ENCODE peak calls at places on chromosomes 4 and X, in seven cellular contexts. K is natural killer cell, S is GM20000, V is A549, F is vagina, C is cardiac fibroblast, Z is thyroid gland. D is an unnamed sample.

GRCh38 chr4:152243890-152244595 is 291.8 kb downstream of the FBXW7 start:
- DNase-seq in V (no peak), F (no peak), Z (peak), S (no peak), K (no peak), C (peak), D (no peak)

GRCh38 chr4:140568507-140569306 is at the start of gene UCP1:
- DNase-seq in C (no peak), F (no peak), Z (peak), S (peak), K (no peak), V (peak), D (peak)

GRCh38 chr4:84966382-84967291 is at the start of gene WDFY3:
- DNase-seq in F (no peak), S (peak), V (peak), C (peak), Z (peak), K (no peak), D (peak)

GRCh38 chr4:41323706-41324105 is 67.0 kb downstream of the UCHL1 start:
- DNase-seq in S (no peak), V (no peak), K (no peak), Z (no peak), C (no peak), F (no peak), D (no peak)

GRCh38 chr4:141486375-141486997 is 149.9 kb upstream of the IL15 start:
- DNase-seq in S (no peak), Z (peak), V (no peak), C (peak), F (no peak), K (no peak), D (no peak)

GRCh38 chrX:40521868-40522450 is 58.8 kb upstream of the ATP6AP2 start:
- DNase-seq in F (no peak), Z (no peak), K (no peak), V (no peak), C (no peak), S (no peak), D (no peak)

GRCh38 chr4:185965456-185966384 is 103.2 kb upstream of the TLR3 start:
- DNase-seq in C (no peak), F (no peak), V (no peak), K (no peak), S (peak), Z (no peak), D (no peak)

GRCh38 chr4:108255203-108255747 is 86.5 kb upstream of the LEF1 start:
- DNase-seq in S (no peak), K (no peak), F (no peak), Z (no peak), C (no peak), V (no peak), D (no peak)

GRCh38 chr4:58600290-58600689 is 1490.1 kb upstream of the IGFBP7 start:
- DNase-seq in F (no peak), V (no peak), Z (no peak), S (no peak), C (no peak), K (no peak), D (no peak)

GRCh38 chr4:1516261-1516660 is 110.0 kb upstream of the NKX1-1 start:
- DNase-seq in C (no peak), Z (no peak), S (no peak), K (no peak), V (no peak), F (no peak), D (no peak)

GRCh38 chr4:78481180-78481579 is 70.4 kb upstream of the ANXA3 start:
- DNase-seq in S (no peak), K (no peak), C (peak), Z (no peak), V (no peak), F (no peak), D (no peak)

GRCh38 chrX:44828008-44828605 is 15.7 kb upstream of the DUSP21 start:
- DNase-seq in F (no peak), V (peak), Z (no peak), S (no peak), K (no peak), C (peak), D (no peak)

GRCh38 chrX:87813566-87813965 is 296.0 kb downstream of the KLHL4 start:
- DNase-seq in F (no peak), C (peak), Z (no peak), K (no peak), S (no peak), V (no peak), D (no peak)

GRCh38 chr4:97978791-97979488 is 164.3 kb downstream of the STPG2 start:
- DNase-seq in K (no peak), C (no peak), Z (no peak), S (no peak), F (no peak), V (no peak), D (no peak)

GRCh38 chr4:139229534-139230039 is 50.4 kb downstream of the MGARP start:
- DNase-seq in V (peak), K (no peak), S (peak), Z (no peak), F (no peak), C (peak), D (peak)

GRCh38 chr4:183544109-183544508 is 39.3 kb downstream of the ING2 start:
- DNase-seq in Z (no peak), F (no peak), K (no peak), V (no peak), C (peak), S (no peak), D (no peak)

DNA sequence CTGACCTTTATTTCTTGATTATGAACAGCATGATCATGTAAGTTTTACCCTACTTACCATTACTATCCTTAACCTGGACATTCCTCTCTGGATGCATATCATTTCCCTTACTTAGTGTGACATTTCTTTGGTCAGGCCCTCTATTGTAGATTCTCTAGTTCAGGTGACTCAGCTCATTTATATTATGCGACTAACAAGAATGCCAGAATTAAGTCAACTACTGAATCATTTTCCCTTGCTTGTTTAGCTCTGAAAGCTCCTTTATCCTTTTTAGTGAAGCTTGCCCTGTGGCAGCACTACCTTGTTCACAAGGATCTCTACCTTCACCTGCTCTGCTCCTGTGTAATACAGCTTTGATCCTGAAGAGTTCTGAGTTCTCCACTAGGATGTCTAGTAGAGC is 15.1 kb upstream of the UGT2B17 start:
- DNase-seq in F (no peak), V (no peak), Z (no peak), K (no peak), C (no peak), S (no peak), D (no peak)
- TF ChIP-seq CTCF in F (no peak), V (no peak), Z (no peak), K (no peak), C (no peak), S (no peak), D (no peak)

GRCh38 chrX:38982843-38983242 is 181.6 kb downstream of the MID1IP1 start:
- DNase-seq in S (no peak), Z (no peak), V (no peak), K (no peak), F (no peak), C (no peak), D (no peak)

GRCh38 chrX:38985945-38986344 is 184.7 kb downstream of the MID1IP1 start:
- DNase-seq in F (no peak), V (no peak), K (no peak), C (no peak), S (no peak), Z (no peak), D (no peak)

GRCh38 chrX:38987135-38987780 is 186.0 kb downstream of the MID1IP1 start:
- DNase-seq in V (no peak), S (no peak), C (no peak), K (no peak), F (no peak), Z (no peak), D (no peak)

GRCh38 chrX:38986586-38986985 is 185.3 kb downstream of the MID1IP1 start:
- DNase-seq in S (no peak), V (no peak), C (no peak), F (no peak), K (no peak), Z (no peak), D (no peak)

GRCh38 chrX:38985375-38985774 is 184.1 kb downstream of the MID1IP1 start:
- DNase-seq in F (no peak), C (peak), K (no peak), V (peak), Z (no peak), S (peak), D (no peak)
- TF ChIP-seq CTCF in F (no peak), C (no peak), K (no peak), V (peak), Z (peak), S (no peak), D (no peak)

GRCh38 chrX:131816551-131817136 is 206.5 kb upstream of the STK26 start:
- DNase-seq in C (no peak), Z (no peak), S (peak), K (peak), V (no peak), F (no peak), D (peak)
- TF ChIP-seq CTCF in C (no peak), Z (no peak), S (no peak), K (peak), V (peak), F (peak), D (peak)

GRCh38 chrX:16466640-16467432 is 183.1 kb upstream of the S100G start:
- DNase-seq in S (no peak), K (no peak), V (no peak), F (no peak), C (peak), Z (no peak), D (no peak)

GRCh38 chrX:16474511-16474910 is 175.4 kb upstream of the S100G start:
- DNase-seq in S (no peak), Z (no peak), C (no peak), F (no peak), V (no peak), K (no peak), D (no peak)

GRCh38 chrX:16472345-16472744 is 177.6 kb upstream of the S100G start:
- DNase-seq in S (no peak), C (no peak), F (no peak), Z (no peak), K (no peak), V (no peak), D (no peak)

GRCh38 chrX:16465081-16465876 is 184.7 kb upstream of the S100G start:
- DNase-seq in F (no peak), S (no peak), K (no peak), Z (no peak), V (no peak), C (peak), D (no peak)

GRCh38 chrX:16469870-16470269 is 180.1 kb upstream of the S100G start:
- DNase-seq in C (no peak), F (no peak), S (no peak), K (no peak), Z (no peak), V (no peak), D (no peak)
- TF ChIP-seq CTCF in C (no peak), F (no peak), S (no peak), K (no peak), Z (no peak), V (no peak), D (no peak)

DNA sequence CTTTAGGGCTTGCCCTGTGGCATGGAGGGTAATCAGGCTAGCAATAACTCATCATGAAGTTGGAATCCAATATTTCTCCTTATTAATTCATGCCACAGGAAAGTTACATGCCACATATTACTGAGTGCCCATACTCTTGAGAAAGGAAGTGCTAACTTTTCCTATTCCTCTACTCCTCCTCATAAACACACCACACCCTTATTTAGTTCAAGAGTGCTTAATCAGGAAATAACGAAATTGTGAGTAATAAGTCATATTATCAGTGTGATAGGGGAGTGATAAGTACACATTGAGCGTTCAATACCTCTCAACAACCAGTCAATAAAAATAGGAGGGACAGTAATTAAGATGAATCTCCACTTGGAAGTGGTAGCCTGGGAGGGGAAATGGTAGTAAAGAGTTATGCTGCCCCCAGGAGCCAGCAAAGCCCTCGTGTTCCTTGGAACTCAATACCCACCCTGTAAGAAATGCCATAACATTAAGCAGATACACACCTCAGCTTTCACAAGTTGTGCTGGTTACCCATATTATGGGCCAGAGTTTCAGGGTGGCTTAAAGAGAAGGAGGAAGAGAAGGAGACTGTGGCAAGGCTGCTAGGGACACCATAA is 410.0 kb upstream of the NR3C2 start:
- DNase-seq in C (no peak), F (no peak), V (no peak), Z (no peak), K (no peak), S (no peak), D (no peak)
- TF ChIP-seq CTCF in C (no peak), F (no peak), V (no peak), Z (no peak), K (no peak), S (no peak), D (peak)

GRCh38 chr4:6263541-6264540 is 5.8 kb upstream of the WFS1 start:
- DNase-seq in S (peak), K (no peak), Z (peak), C (peak), V (no peak), F (no peak), D (peak)
- TF ChIP-seq CTCF in S (peak), K (no peak), Z (peak), C (peak), V (peak), F (peak), D (peak)